ENCODE peak calls at places on chromosomes 11 and 22, in eight cellular contexts. M is fibroblast of lung, P is mesendoderm, J is Caco-2, V is fibroblast of mammary gland, L is HFF-Myc, K is cardiac fibroblast, G is ovary. X is an unnamed sample.

GRCh38 chr11:70729949-70730348 is 331.6 kb downstream of the CTTN start:
- DNase-seq in G (no peak), V (no peak), J (no peak), M (no peak), K (no peak), L (no peak), P (no peak), X (no peak)

GRCh38 chr11:65505434-65506315 is 6.8 kb downstream of the MALAT1 start:
- DNase-seq in G (peak), V (peak), K (peak), L (peak), M (peak), P (peak), J (no peak), X (peak)

GRCh38 chr11:64516226-64516625 is 74.8 kb upstream of the SLC22A12 start:
- DNase-seq in J (no peak), M (no peak), L (no peak), K (no peak), G (no peak), P (peak), V (no peak), X (no peak)

GRCh38 chr22:36343720-36344105 is 44.1 kb downstream of the MYH9 start:
- DNase-seq in P (no peak), M (no peak), J (no peak), L (no peak), V (no peak), K (no peak), G (no peak), X (no peak)

GRCh38 chr11:67614730-67615454 is 8.2 kb downstream of the NDUFV1 start:
- DNase-seq in K (no peak), P (no peak), L (no peak), J (no peak), G (no peak), V (no peak), M (no peak), X (no peak)

GRCh38 chr22:49999063-49999900 is 13.3 kb downstream of the IL17REL start:
- DNase-seq in P (peak), G (no peak), K (no peak), L (no peak), J (no peak), M (no peak), V (no peak), X (peak)

GRCh38 chr11:58493676-58494075 is 14.2 kb downstream of the OR5B21 start:
- DNase-seq in G (no peak), J (no peak), L (no peak), K (peak), P (no peak), V (peak), M (peak), X (no peak)

GRCh38 chr11:82718307-82718706 is 15.4 kb downstream of the FAM181B start:
- DNase-seq in P (peak), K (peak), V (peak), L (peak), M (peak), G (no peak), J (peak), X (peak)

GRCh38 chr11:101441747-101442146 is 142.1 kb downstream of the TRPC6 start:
- DNase-seq in L (no peak), V (peak), J (no peak), K (no peak), M (no peak), P (no peak), G (no peak), X (no peak)

GRCh38 chr11:3006505-3007260 is 14.6 kb upstream of the NAP1L4 start:
- DNase-seq in L (no peak), P (peak), J (no peak), G (no peak), M (no peak), K (no peak), V (no peak), X (peak)
- H3K4me3 ChIP-seq in L (no peak), P (no peak), J (no peak), G (no peak), M (no peak), K (no peak), V (no peak), X (no peak)

GRCh38 chr11:33894402-33894754 is 2.5 kb upstream of the LMO2 start:
- DNase-seq in M (no peak), J (no peak), L (no peak), G (no peak), P (no peak), V (no peak), K (no peak), X (no peak)
- H3K4me3 ChIP-seq in M (no peak), J (no peak), L (no peak), G (no peak), P (no peak), V (no peak), K (no peak), X (no peak)

DNA sequence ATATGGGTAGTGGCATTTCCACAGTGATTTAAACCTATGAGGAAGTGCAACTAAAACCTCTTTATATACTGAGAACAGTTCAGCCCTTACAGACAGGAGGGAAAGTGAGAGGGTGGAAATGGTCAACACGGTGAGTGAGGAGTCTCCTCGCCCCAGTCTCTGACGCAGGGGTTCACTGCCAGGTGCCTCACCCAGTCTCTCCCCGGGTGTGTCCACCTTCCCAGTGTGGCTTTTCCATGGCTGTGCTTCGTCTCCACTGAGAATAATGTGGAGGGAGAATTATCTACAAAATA is 116.6 kb upstream of the TOP3B start:
- DNase-seq in L (no peak), P (no peak), G (no peak), J (no peak), K (no peak), V (no peak), M (no peak), X (no peak)
- H3K4me3 ChIP-seq in L (no peak), P (no peak), G (no peak), J (no peak), K (no peak), V (no peak), M (no peak), X (no peak)

GRCh38 chr11:122207505-122207904 is 91.5 kb upstream of the BLID start:
- DNase-seq in P (no peak), M (peak), L (no peak), J (no peak), V (peak), G (peak), K (peak), X (peak)

GRCh38 chr11:122205036-122205435 is 89.0 kb upstream of the BLID start:
- DNase-seq in L (no peak), V (no peak), M (peak), K (no peak), P (no peak), J (no peak), G (no peak), X (no peak)

GRCh38 chr11:122210378-122210995 is 94.5 kb upstream of the BLID start:
- DNase-seq in J (no peak), L (no peak), P (no peak), V (peak), G (no peak), K (no peak), M (no peak), X (no peak)

GRCh38 chr11:122209619-122210377 is 93.8 kb upstream of the BLID start:
- DNase-seq in K (peak), P (no peak), V (peak), G (peak), M (peak), J (no peak), L (no peak), X (peak)

DNA sequence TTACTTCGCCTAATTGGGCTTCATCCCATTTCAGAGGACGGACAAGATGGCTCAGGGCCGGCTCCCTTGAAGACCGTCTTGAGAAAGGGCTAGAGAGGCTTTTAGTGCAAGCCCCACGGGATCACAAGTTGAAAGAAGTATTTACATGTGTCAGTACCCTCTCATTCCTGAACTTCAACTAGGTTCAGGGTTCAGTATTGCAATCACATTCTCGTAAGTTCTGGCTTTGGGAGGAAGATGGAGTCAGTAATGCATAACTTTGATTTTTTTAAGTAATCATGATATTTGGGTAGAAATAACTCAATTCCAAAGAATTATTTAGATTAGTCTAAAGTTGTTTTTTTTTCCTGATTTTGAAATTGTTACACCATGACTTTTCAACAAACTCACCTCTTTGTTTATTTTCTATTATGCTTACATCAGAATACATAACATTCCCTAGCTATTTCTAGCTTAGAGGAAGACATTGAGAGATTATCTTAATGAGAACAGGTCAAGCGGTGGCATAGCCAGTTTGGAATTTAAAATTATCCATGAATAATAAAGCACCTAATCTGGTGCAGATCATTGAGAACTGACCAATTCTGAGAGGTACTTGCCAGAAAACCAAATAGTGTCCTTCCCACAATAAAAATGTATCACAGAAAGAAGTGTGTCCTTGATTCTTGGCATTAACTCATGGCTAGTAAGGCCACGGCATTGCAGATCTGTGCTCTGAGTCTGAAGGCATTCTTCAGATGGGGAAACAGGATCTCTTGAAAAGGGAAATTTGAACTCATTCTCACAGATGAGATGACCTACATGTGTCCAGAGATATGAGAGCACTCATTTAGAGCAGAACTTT is 92.1 kb upstream of the BLID start:
- DNase-seq in K (peak), J (no peak), V (peak), P (no peak), G (no peak), M (peak), L (no peak), X (peak)
- H3K4me3 ChIP-seq in K (peak), J (no peak), V (no peak), P (no peak), G (no peak), M (no peak), L (no peak), X (no peak)